ENCODE peak calls at places on chromosomes 3 and 15, in ten cellular contexts. A is SJSA1; R is stimulated activated effector memory CD8-positive, alpha-beta T cell treated with anti-CD3 and anti-CD28 coated beads, Interleukin-12 subunit alpha, Interleukin-12 subunit beta, amount 100 ng/mL, for 72 hours; N is T-helper 17 cell; O is astrocyte of the spinal cord; Q is GM12865; S is CD8-positive, alpha-beta T cell; E is activated T-helper 1 cell treated with Interleukin-2 at 50 U/mL for 16 hours; Z is stimulated activated CD4-positive, alpha-beta T cell treated with anti-CD3 and anti-CD28 coated beads, Interleukin-1b, Interleukin-23, amount 100 ng/mL, for 48 hours; L is AG08395. U is an unnamed sample.

GRCh38 chr3:50687127-50687751 is 12.5 kb downstream of the DOCK3 start:
- DNase-seq in A (no peak), S (no peak), Z (no peak), L (no peak), N (no peak), E (no peak), Q (no peak), O (no peak), R (no peak), U (no peak)

GRCh38 chr3:38649500-38650247 is at the start of gene SCN5A:
- DNase-seq in S (peak; percentile 39), Q (peak; percentile 31), N (peak; percentile 52), R (peak; percentile 58), Z (peak; percentile 46), A (peak; percentile 70), O (no peak), E (peak; percentile 23), L (peak; percentile 60), U (peak; percentile 8)

GRCh38 chr3:4271834-4272233 is 31.3 kb upstream of the SETMAR start:
- DNase-seq in A (no peak), O (peak; percentile 52), Z (no peak), L (peak; percentile 39), N (no peak), S (no peak), R (no peak), Q (peak; percentile 20), E (no peak), U (peak; percentile 59)

GRCh38 chr3:26989042-26989441 is 366.5 kb downstream of the LRRC3B start:
- DNase-seq in A (no peak), Z (no peak), L (no peak), R (no peak), O (no peak), S (no peak), N (no peak), Q (no peak), E (no peak), U (no peak)

GRCh38 chr3:133888739-133889340 is 6.8 kb downstream of the RAB6B start:
- DNase-seq in R (peak; percentile 32), O (no peak), Z (no peak), S (no peak), N (no peak), E (no peak), Q (no peak), A (peak; percentile 25), L (no peak), U (no peak)

GRCh38 chr15:83010709-83011270 is 649 bp downstream of the C15orf40 start:
- DNase-seq in Z (peak; percentile 83), L (peak; percentile 85), E (peak; percentile 46), Q (peak; percentile 92), R (peak; percentile 88), N (peak; percentile 40), O (peak; percentile 79), S (peak; percentile 78), A (peak; percentile 69), U (peak; percentile 70)

GRCh38 chr15:78360426-78360825 is 20.3 kb downstream of the CRABP1 start:
- DNase-seq in N (no peak), A (no peak), E (no peak), S (no peak), R (no peak), Z (no peak), O (no peak), L (no peak), Q (no peak), U (no peak)

GRCh38 chr15:92005154-92005553 is 151.6 kb downstream of the SLCO3A1 start:
- DNase-seq in S (no peak), E (no peak), Q (no peak), R (no peak), O (no peak), A (no peak), Z (no peak), N (no peak), L (no peak), U (no peak)

GRCh38 chr15:33852094-33852493 is 116.2 kb upstream of the CHRM5 start:
- DNase-seq in A (peak; percentile 81), Z (no peak), L (peak; percentile 28), E (no peak), R (no peak), S (no peak), N (no peak), Q (no peak), O (peak; percentile 9), U (no peak)

GRCh38 chr15:89948796-89949195 is 36.0 kb upstream of the ARPIN start:
- DNase-seq in S (no peak), N (no peak), Q (no peak), E (no peak), O (no peak), L (no peak), Z (no peak), R (no peak), A (no peak), U (no peak)

U was measured in kidney glomerular epithelial cell.